ENCODE peak calls at places on chromosomes 5 and 9, in ten cellular contexts. One of them, this sample, is unnamed.

GRCh38 chr5:130939059-130939458 is 226.0 kb downstream of the HINT1 start:
- DNase-seq in A549: no peak
- DNase-seq in AG09319: no peak
- DNase-seq in foreskin fibroblast: peak; percentile 3
- DNase-seq in cardiac muscle cell: no peak
- DNase-seq in neural progenitor cell: no peak
- DNase-seq in coronary artery: no peak
- DNase-seq in AG10803: peak; percentile 43
- DNase-seq in RWPE1: no peak
- DNase-seq in nephron progenitor cell: no peak
- DNase-seq in this sample: no peak

GRCh38 chr5:10656176-10656830 is 92.4 kb downstream of the ANKRD33B start:
- DNase-seq in A549: no peak
- DNase-seq in AG09319: no peak
- DNase-seq in foreskin fibroblast: peak; percentile 16
- DNase-seq in cardiac muscle cell: no peak
- DNase-seq in neural progenitor cell: no peak
- DNase-seq in coronary artery: no peak
- DNase-seq in AG10803: peak; percentile 22
- DNase-seq in RWPE1: no peak
- DNase-seq in nephron progenitor cell: no peak
- DNase-seq in this sample: peak; percentile 65

GRCh38 chr5:75047356-75047755 is 5.0 kb downstream of the GCNT4 start:
- DNase-seq in A549: no peak
- DNase-seq in AG09319: no peak
- DNase-seq in foreskin fibroblast: no peak
- DNase-seq in cardiac muscle cell: no peak
- DNase-seq in neural progenitor cell: no peak
- DNase-seq in coronary artery: no peak
- DNase-seq in AG10803: no peak
- DNase-seq in RWPE1: no peak
- DNase-seq in nephron progenitor cell: no peak
- DNase-seq in this sample: no peak

GRCh38 chr5:15496886-15497285 is 3.1 kb upstream of the FBXL7 start:
- DNase-seq in A549: no peak
- DNase-seq in AG09319: no peak
- DNase-seq in foreskin fibroblast: no peak
- DNase-seq in cardiac muscle cell: no peak
- DNase-seq in neural progenitor cell: no peak
- DNase-seq in coronary artery: no peak
- DNase-seq in AG10803: no peak
- DNase-seq in RWPE1: no peak
- DNase-seq in nephron progenitor cell: no peak
- DNase-seq in this sample: no peak

GRCh38 chr5:179577286-179577960 is 27.1 kb downstream of the RUFY1 start:
- DNase-seq in A549: no peak
- DNase-seq in AG09319: no peak
- DNase-seq in foreskin fibroblast: no peak
- DNase-seq in cardiac muscle cell: no peak
- DNase-seq in neural progenitor cell: no peak
- DNase-seq in coronary artery: no peak
- DNase-seq in AG10803: no peak
- DNase-seq in RWPE1: no peak
- DNase-seq in nephron progenitor cell: no peak
- DNase-seq in this sample: no peak

GRCh38 chr9:91411096-91411771 is 12.4 kb downstream of the NFIL3 start:
- DNase-seq in A549: no peak
- DNase-seq in AG09319: no peak
- DNase-seq in foreskin fibroblast: no peak
- DNase-seq in cardiac muscle cell: peak; percentile 47
- DNase-seq in neural progenitor cell: no peak
- DNase-seq in coronary artery: no peak
- DNase-seq in AG10803: peak; percentile 33
- DNase-seq in RWPE1: peak; percentile 72
- DNase-seq in nephron progenitor cell: no peak
- DNase-seq in this sample: peak; percentile 63

GRCh38 chr5:177430146-177430951 is 3.9 kb downstream of the GRK6 start:
- DNase-seq in A549: no peak
- DNase-seq in AG09319: no peak
- DNase-seq in foreskin fibroblast: no peak
- DNase-seq in cardiac muscle cell: no peak
- DNase-seq in neural progenitor cell: no peak
- DNase-seq in coronary artery: no peak
- DNase-seq in AG10803: no peak
- DNase-seq in RWPE1: no peak
- DNase-seq in nephron progenitor cell: no peak
- DNase-seq in this sample: peak; percentile 72

GRCh38 chr9:29212590-29213373 is 1639.5 kb upstream of the C9orf72 start:
- DNase-seq in A549: peak; percentile 44
- DNase-seq in AG09319: no peak
- DNase-seq in foreskin fibroblast: no peak
- DNase-seq in cardiac muscle cell: no peak
- DNase-seq in neural progenitor cell: peak; percentile 72
- DNase-seq in coronary artery: no peak
- DNase-seq in AG10803: no peak
- DNase-seq in RWPE1: peak; percentile 33
- DNase-seq in nephron progenitor cell: peak; percentile 48
- DNase-seq in this sample: peak; percentile 35

DNA sequence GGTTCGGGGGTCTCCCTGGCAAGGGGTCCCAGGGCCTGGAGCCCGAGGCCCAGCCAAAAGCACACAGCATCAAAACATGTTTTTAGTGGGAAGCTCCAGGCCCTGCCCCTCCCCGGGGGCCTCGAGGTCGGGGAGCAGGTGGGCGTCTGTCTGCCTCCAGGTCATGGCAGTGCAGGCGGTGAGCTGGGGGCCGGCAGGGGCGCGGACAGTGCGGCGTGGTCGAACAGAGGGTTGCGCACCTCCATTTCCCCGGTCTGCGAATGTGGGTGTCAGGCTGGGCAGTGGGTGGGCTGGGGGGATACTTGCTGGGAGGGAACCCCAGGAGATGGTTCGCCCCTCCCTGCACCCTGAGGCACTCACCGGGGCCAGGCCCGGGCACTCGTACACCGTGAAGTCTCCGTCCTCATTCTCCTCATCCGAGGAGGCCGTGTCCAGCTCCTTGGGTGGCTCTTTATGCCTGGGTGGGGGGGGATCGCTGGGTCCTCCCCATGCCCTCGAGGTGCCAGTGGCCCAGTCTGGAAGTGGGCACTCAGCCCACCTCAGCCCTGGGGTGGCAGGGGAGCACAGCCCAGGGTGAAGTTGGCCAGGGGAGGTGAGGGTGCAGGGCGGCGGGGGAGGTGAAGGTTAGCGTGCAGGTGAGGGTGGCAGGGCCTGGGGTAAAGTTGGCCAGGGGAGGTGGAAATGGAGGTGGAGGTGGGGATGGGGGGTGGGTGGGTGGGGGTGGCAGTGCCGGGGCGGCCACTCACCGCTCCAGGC is 6.2 kb downstream of the NPDC1 start:
- DNase-seq in A549: no peak
- DNase-seq in AG09319: no peak
- DNase-seq in foreskin fibroblast: no peak
- DNase-seq in cardiac muscle cell: no peak
- DNase-seq in neural progenitor cell: no peak
- DNase-seq in coronary artery: no peak
- DNase-seq in AG10803: no peak
- DNase-seq in RWPE1: no peak
- DNase-seq in nephron progenitor cell: no peak
- DNase-seq in this sample: no peak
- TF ChIP-seq CTCF in A549: no peak
- TF ChIP-seq CTCF in AG09319: no peak
- TF ChIP-seq CTCF in foreskin fibroblast: no peak
- TF ChIP-seq CTCF in cardiac muscle cell: no peak
- TF ChIP-seq CTCF in neural progenitor cell: no peak
- TF ChIP-seq CTCF in coronary artery: no peak
- TF ChIP-seq CTCF in AG10803: no peak
- TF ChIP-seq CTCF in RWPE1: no peak
- TF ChIP-seq CTCF in nephron progenitor cell: no peak
- TF ChIP-seq CTCF in this sample: no peak

GRCh38 chr5:173885481-173886010 is 2.6 kb upstream of the CPEB4 start:
- DNase-seq in A549: no peak
- DNase-seq in AG09319: no peak
- DNase-seq in foreskin fibroblast: no peak
- DNase-seq in cardiac muscle cell: peak; percentile 48
- DNase-seq in neural progenitor cell: no peak
- DNase-seq in coronary artery: no peak
- DNase-seq in AG10803: no peak
- DNase-seq in RWPE1: no peak
- DNase-seq in nephron progenitor cell: no peak
- DNase-seq in this sample: no peak

GRCh38 chr5:173887610-173888472 is at the start of gene CPEB4:
- DNase-seq in A549: peak; percentile 99
- DNase-seq in AG09319: peak; percentile 99
- DNase-seq in foreskin fibroblast: peak; percentile 100
- DNase-seq in cardiac muscle cell: peak; percentile 100
- DNase-seq in neural progenitor cell: peak; percentile 100
- DNase-seq in coronary artery: peak; percentile 99
- DNase-seq in AG10803: peak; percentile 99
- DNase-seq in RWPE1: peak; percentile 100
- DNase-seq in nephron progenitor cell: peak; percentile 97
- DNase-seq in this sample: peak; percentile 100

GRCh38 chr5:173884402-173885053 is 3.6 kb upstream of the CPEB4 start:
- DNase-seq in A549: no peak
- DNase-seq in AG09319: no peak
- DNase-seq in foreskin fibroblast: no peak
- DNase-seq in cardiac muscle cell: no peak
- DNase-seq in neural progenitor cell: no peak
- DNase-seq in coronary artery: no peak
- DNase-seq in AG10803: no peak
- DNase-seq in RWPE1: no peak
- DNase-seq in nephron progenitor cell: no peak
- DNase-seq in this sample: no peak

GRCh38 chr5:173885054-173885443 is 3.1 kb upstream of the CPEB4 start:
- DNase-seq in A549: no peak
- DNase-seq in AG09319: no peak
- DNase-seq in foreskin fibroblast: no peak
- DNase-seq in cardiac muscle cell: no peak
- DNase-seq in neural progenitor cell: no peak
- DNase-seq in coronary artery: no peak
- DNase-seq in AG10803: no peak
- DNase-seq in RWPE1: no peak
- DNase-seq in nephron progenitor cell: no peak
- DNase-seq in this sample: no peak

DNA sequence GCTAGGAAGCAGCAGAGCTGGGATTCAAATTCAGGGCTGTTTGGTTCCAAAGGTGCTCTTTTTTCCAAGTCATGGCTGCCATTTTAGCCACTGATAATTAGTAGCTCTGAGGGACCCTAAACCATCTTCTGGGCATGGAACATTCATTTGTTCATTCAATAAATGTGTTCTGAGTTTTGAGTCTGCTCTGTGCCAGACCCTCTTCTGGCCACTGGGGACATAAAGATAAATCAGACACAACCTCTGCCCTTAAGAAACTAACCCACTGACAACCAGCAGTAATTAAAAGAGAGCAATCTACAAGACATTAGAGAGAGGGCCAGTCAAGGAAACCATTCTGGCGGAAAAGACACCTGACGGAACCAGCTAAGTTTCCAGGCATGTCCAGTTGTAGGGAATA is 2.0 kb upstream of the CPEB4 start:
- DNase-seq in A549: no peak
- DNase-seq in AG09319: no peak
- DNase-seq in foreskin fibroblast: no peak
- DNase-seq in cardiac muscle cell: no peak
- DNase-seq in neural progenitor cell: no peak
- DNase-seq in coronary artery: no peak
- DNase-seq in AG10803: no peak
- DNase-seq in RWPE1: no peak
- DNase-seq in nephron progenitor cell: no peak
- DNase-seq in this sample: no peak
- TF ChIP-seq CTCF in A549: no peak
- TF ChIP-seq CTCF in AG09319: no peak
- TF ChIP-seq CTCF in foreskin fibroblast: no peak
- TF ChIP-seq CTCF in cardiac muscle cell: no peak
- TF ChIP-seq CTCF in neural progenitor cell: peak; percentile 10
- TF ChIP-seq CTCF in coronary artery: no peak
- TF ChIP-seq CTCF in AG10803: no peak
- TF ChIP-seq CTCF in RWPE1: no peak
- TF ChIP-seq CTCF in nephron progenitor cell: no peak
- TF ChIP-seq CTCF in this sample: no peak

GRCh38 chr9:127049044-127049443 is 73.4 kb downstream of the ANGPTL2 start:
- DNase-seq in A549: peak; percentile 7
- DNase-seq in AG09319: peak; percentile 59
- DNase-seq in foreskin fibroblast: peak; percentile 87
- DNase-seq in cardiac muscle cell: peak; percentile 95
- DNase-seq in neural progenitor cell: no peak
- DNase-seq in coronary artery: no peak
- DNase-seq in AG10803: peak; percentile 89
- DNase-seq in RWPE1: peak; percentile 89
- DNase-seq in nephron progenitor cell: no peak
- DNase-seq in this sample: peak; percentile 95
- TF ChIP-seq CTCF in A549: no peak
- TF ChIP-seq CTCF in AG09319: peak; percentile 30
- TF ChIP-seq CTCF in foreskin fibroblast: peak; percentile 28
- TF ChIP-seq CTCF in cardiac muscle cell: peak; percentile 45
- TF ChIP-seq CTCF in neural progenitor cell: no peak
- TF ChIP-seq CTCF in coronary artery: no peak
- TF ChIP-seq CTCF in AG10803: peak; percentile 41
- TF ChIP-seq CTCF in RWPE1: no peak
- TF ChIP-seq CTCF in nephron progenitor cell: no peak
- TF ChIP-seq CTCF in this sample: peak; percentile 54

GRCh38 chr9:137070201-137070905 is at the start of gene SAPCD2:
- DNase-seq in A549: peak; percentile 86
- DNase-seq in AG09319: no peak
- DNase-seq in foreskin fibroblast: peak; percentile 93
- DNase-seq in cardiac muscle cell: peak; percentile 84
- DNase-seq in neural progenitor cell: peak; percentile 96
- DNase-seq in coronary artery: no peak
- DNase-seq in AG10803: peak; percentile 77
- DNase-seq in RWPE1: peak; percentile 96
- DNase-seq in nephron progenitor cell: peak; percentile 89
- DNase-seq in this sample: peak; percentile 90

GRCh38 chr9:137071282-137071681 is 925 bp upstream of the SAPCD2 start:
- DNase-seq in A549: no peak
- DNase-seq in AG09319: no peak
- DNase-seq in foreskin fibroblast: no peak
- DNase-seq in cardiac muscle cell: no peak
- DNase-seq in neural progenitor cell: no peak
- DNase-seq in coronary artery: no peak
- DNase-seq in AG10803: no peak
- DNase-seq in RWPE1: no peak
- DNase-seq in nephron progenitor cell: no peak
- DNase-seq in this sample: no peak

GRCh38 chr9:137069508-137070071 is 767 bp downstream of the SAPCD2 start:
- DNase-seq in A549: no peak
- DNase-seq in AG09319: no peak
- DNase-seq in foreskin fibroblast: no peak
- DNase-seq in cardiac muscle cell: no peak
- DNase-seq in neural progenitor cell: peak; percentile 79
- DNase-seq in coronary artery: no peak
- DNase-seq in AG10803: no peak
- DNase-seq in RWPE1: no peak
- DNase-seq in nephron progenitor cell: peak; percentile 62
- DNase-seq in this sample: no peak

GRCh38 chr9:137068539-137069507 is 1.5 kb downstream of the SAPCD2 start:
- DNase-seq in A549: no peak
- DNase-seq in AG09319: no peak
- DNase-seq in foreskin fibroblast: no peak
- DNase-seq in cardiac muscle cell: no peak
- DNase-seq in neural progenitor cell: no peak
- DNase-seq in coronary artery: no peak
- DNase-seq in AG10803: no peak
- DNase-seq in RWPE1: no peak
- DNase-seq in nephron progenitor cell: no peak
- DNase-seq in this sample: no peak

DNA sequence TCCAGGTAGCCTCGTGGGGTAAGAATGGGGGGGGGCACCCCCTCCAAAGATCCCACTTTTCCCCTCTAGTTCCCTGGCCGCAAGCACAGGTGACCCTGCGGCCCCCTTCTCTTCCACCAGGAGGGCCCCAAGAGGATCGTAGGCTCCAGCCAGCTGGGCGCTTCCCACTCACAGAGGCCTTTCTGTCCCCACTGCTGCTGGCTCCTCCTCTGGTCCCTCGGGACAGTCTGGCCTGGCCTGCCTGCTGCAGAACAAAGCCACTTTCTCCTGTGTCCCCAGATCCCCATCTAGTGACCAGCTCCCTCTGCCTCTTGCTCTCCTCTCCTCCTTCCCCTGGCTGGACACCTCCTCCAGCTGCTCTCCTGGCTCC is 534 bp upstream of the SAPCD2 start:
- DNase-seq in A549: no peak
- DNase-seq in AG09319: no peak
- DNase-seq in foreskin fibroblast: no peak
- DNase-seq in cardiac muscle cell: no peak
- DNase-seq in neural progenitor cell: no peak
- DNase-seq in coronary artery: no peak
- DNase-seq in AG10803: no peak
- DNase-seq in RWPE1: no peak
- DNase-seq in nephron progenitor cell: peak; percentile 54
- DNase-seq in this sample: no peak
- TF ChIP-seq CTCF in A549: no peak
- TF ChIP-seq CTCF in AG09319: no peak
- TF ChIP-seq CTCF in foreskin fibroblast: no peak
- TF ChIP-seq CTCF in cardiac muscle cell: no peak
- TF ChIP-seq CTCF in neural progenitor cell: peak; percentile 12
- TF ChIP-seq CTCF in coronary artery: no peak
- TF ChIP-seq CTCF in AG10803: no peak
- TF ChIP-seq CTCF in RWPE1: no peak
- TF ChIP-seq CTCF in nephron progenitor cell: peak; percentile 19
- TF ChIP-seq CTCF in this sample: peak; percentile 11